ENCODE peak calls at places on chromosomes 1 and 21, in nine cellular contexts. L, M, Y, S, N, G, K, D and U are unnamed samples.

GRCh38 chr1:116268211-116268610 is 104.8 kb upstream of the ATP1A1 start:
- DNase-seq in L (no peak), M (peak; percentile 30), Y (peak; percentile 16), S (peak; percentile 15), N (peak; percentile 10), G (peak; percentile 17), K (peak; percentile 55), D (peak; percentile 66), U (no peak)

GRCh38 chr1:115098979-115099692 is 9.8 kb upstream of the TSPAN2 start:
- DNase-seq in L (no peak), M (no peak), Y (no peak), S (no peak), N (no peak), G (peak; percentile 49), K (peak; percentile 80), D (peak; percentile 53), U (peak; percentile 95)

GRCh38 chr21:17436626-17437111 is 76.2 kb upstream of the CXADR start:
- DNase-seq in L (no peak), M (no peak), Y (no peak), S (no peak), N (no peak), G (no peak), K (no peak), D (no peak), U (no peak)

GRCh38 chr1:220755316-220755715 is 7.2 kb downstream of the MTARC2 start:
- DNase-seq in L (no peak), M (no peak), Y (no peak), S (no peak), N (no peak), G (no peak), K (no peak), D (no peak), U (no peak)

GRCh38 chr1:186002426-186002825 is 268.2 kb downstream of the HMCN1 start:
- DNase-seq in L (no peak), M (no peak), Y (no peak), S (no peak), N (no peak), G (no peak), K (no peak), D (no peak), U (no peak)

GRCh38 chr21:37873655-37874054 is 42.6 kb downstream of the KCNJ6 start:
- DNase-seq in L (no peak), M (no peak), Y (no peak), S (no peak), N (peak; percentile 31), G (no peak), K (no peak), D (no peak), U (no peak)

GRCh38 chr1:193120604-193121166 is 1.1 kb upstream of the CDC73 start:
- DNase-seq in L (no peak), M (no peak), Y (no peak), S (peak; percentile 19), N (no peak), G (no peak), K (no peak), D (no peak), U (no peak)

GRCh38 chr1:36383240-36383639 is 2.5 kb downstream of the STK40 start:
- DNase-seq in L (no peak), M (no peak), Y (no peak), S (no peak), N (no peak), G (no peak), K (no peak), D (no peak), U (no peak)

GRCh38 chr1:9249534-9250335 is 15.2 kb downstream of the H6PD start:
- DNase-seq in L (no peak), M (peak; percentile 59), Y (no peak), S (no peak), N (peak; percentile 57), G (peak; percentile 75), K (peak; percentile 68), D (no peak), U (no peak)

GRCh38 chr1:162561616-162562451 is at the start of gene UAP1:
- DNase-seq in L (no peak), M (no peak), Y (peak; percentile 39), S (no peak), N (no peak), G (no peak), K (no peak), D (peak; percentile 40), U (no peak)

GRCh38 chr1:33295023-33295422 is 25.9 kb downstream of the A3GALT2 start:
- DNase-seq in L (no peak), M (no peak), Y (no peak), S (no peak), N (no peak), G (no peak), K (no peak), D (no peak), U (no peak)

GRCh38 chr1:1208713-1209433 is 2.5 kb upstream of the TNFRSF18 start:
- DNase-seq in L (no peak), M (no peak), Y (no peak), S (no peak), N (no peak), G (peak; percentile 66), K (peak; percentile 83), D (no peak), U (peak; percentile 56)

GRCh38 chr1:180773210-180773865 is 139.4 kb upstream of the KIAA1614 start:
- DNase-seq in L (no peak), M (no peak), Y (no peak), S (no peak), N (peak; percentile 78), G (peak; percentile 62), K (no peak), D (peak; percentile 55), U (no peak)

GRCh38 chr1:44812822-44813543 is 4.7 kb downstream of the BTBD19 start:
- DNase-seq in L (no peak), M (no peak), Y (no peak), S (no peak), N (no peak), G (no peak), K (no peak), D (no peak), U (no peak)

GRCh38 chr1:6969106-6969505 is 183.9 kb downstream of the CAMTA1 start:
- DNase-seq in L (no peak), M (no peak), Y (no peak), S (no peak), N (peak; percentile 67), G (peak; percentile 15), K (peak; percentile 65), D (peak; percentile 54), U (no peak)

GRCh38 chr1:16019580-16020277 is 1.9 kb upstream of the HSPB7 start:
- DNase-seq in L (no peak), M (no peak), Y (no peak), S (no peak), N (peak; percentile 41), G (peak; percentile 30), K (no peak), D (peak; percentile 16), U (no peak)

GRCh38 chr1:228691926-228692325 is 43.4 kb upstream of the RHOU start:
- DNase-seq in L (peak; percentile 56), M (no peak), Y (no peak), S (peak; percentile 24), N (peak; percentile 59), G (peak; percentile 58), K (peak; percentile 30), D (peak; percentile 67), U (peak; percentile 24)

GRCh38 chr21:44800103-44800502 is 1.5 kb downstream of the UBE2G2 start:
- DNase-seq in L (no peak), M (no peak), Y (no peak), S (no peak), N (peak; percentile 28), G (peak; percentile 69), K (peak; percentile 50), D (no peak), U (no peak)

GRCh38 chr1:207414606-207415108 is 39.5 kb upstream of the CR2 start:
- DNase-seq in L (no peak), M (no peak), Y (no peak), S (no peak), N (no peak), G (no peak), K (peak; percentile 75), D (no peak), U (no peak)

GRCh38 chr21:38702196-38702595 is 103.5 kb upstream of the ETS2 start:
- DNase-seq in L (no peak), M (no peak), Y (no peak), S (no peak), N (no peak), G (no peak), K (no peak), D (no peak), U (no peak)

GRCh38 chr1:158295791-158296190 is 6.1 kb downstream of the CD1C start:
- DNase-seq in L (no peak), M (no peak), Y (no peak), S (no peak), N (no peak), G (no peak), K (no peak), D (no peak), U (no peak)

GRCh38 chr1:234478152-234478480 is 863 bp downstream of the TARBP1 start:
- DNase-seq in L (no peak), M (peak; percentile 66), Y (no peak), S (no peak), N (peak; percentile 63), G (peak; percentile 26), K (peak; percentile 84), D (peak; percentile 26), U (peak; percentile 70)

GRCh38 chr1:6038603-6039002 is 7.1 kb upstream of the KCNAB2 start:
- DNase-seq in L (no peak), M (no peak), Y (no peak), S (no peak), N (no peak), G (no peak), K (no peak), D (no peak), U (no peak)

GRCh38 chr1:240122639-240123604 is 31.2 kb downstream of the FMN2 start:
- DNase-seq in L (no peak), M (peak; percentile 48), Y (peak; percentile 24), S (peak; percentile 55), N (no peak), G (no peak), K (no peak), D (no peak), U (no peak)

GRCh38 chr1:226061793-226062557 is 541 bp upstream of the H3-3A start:
- DNase-seq in L (peak; percentile 85), M (peak; percentile 75), Y (peak; percentile 85), S (peak; percentile 86), N (peak; percentile 85), G (peak; percentile 68), K (peak; percentile 59), D (peak; percentile 71), U (no peak)

GRCh38 chr1:7570311-7570710 is 200.8 kb upstream of the VAMP3 start:
- DNase-seq in L (no peak), M (no peak), Y (no peak), S (no peak), N (no peak), G (no peak), K (no peak), D (no peak), U (no peak)

GRCh38 chr1:29789221-29789909 is 553.0 kb downstream of the PTPRU start:
- DNase-seq in L (no peak), M (peak; percentile 26), Y (no peak), S (no peak), N (no peak), G (no peak), K (no peak), D (peak; percentile 16), U (no peak)

GRCh38 chr1:202135221-202135721 is 9.3 kb downstream of the ARL8A start:
- DNase-seq in L (peak; percentile 68), M (peak; percentile 50), Y (no peak), S (peak; percentile 86), N (peak; percentile 72), G (peak; percentile 64), K (peak; percentile 70), D (peak; percentile 63), U (peak; percentile 45)

GRCh38 chr1:11929849-11930248 is 3.6 kb upstream of the KIAA2013 start:
- DNase-seq in L (no peak), M (peak; percentile 48), Y (no peak), S (no peak), N (peak; percentile 60), G (peak; percentile 62), K (peak; percentile 53), D (no peak), U (no peak)

GRCh38 chr1:20446796-20447195 is 39.2 kb downstream of the CAMK2N1 start:
- DNase-seq in L (no peak), M (no peak), Y (no peak), S (no peak), N (peak; percentile 48), G (peak; percentile 78), K (no peak), D (peak; percentile 5), U (no peak)

GRCh38 chr1:111956155-111956817 is 33.2 kb downstream of the KCND3 start:
- DNase-seq in L (no peak), M (peak; percentile 34), Y (no peak), S (peak; percentile 55), N (no peak), G (no peak), K (no peak), D (no peak), U (no peak)